ENCODE peak calls at places on chromosomes 2 and 18, in four cellular contexts. B is PC-3, K is mesenchymal stem cell, G is spleen. M is an unnamed sample.

GRCh38 chr18:71221405-71221804 is 932.6 kb downstream of the SOCS6 start:
- DNase-seq in B (no peak), K (no peak), G (no peak), M (no peak)

GRCh38 chr2:55159037-55159651 is 72.9 kb downstream of the CLHC1 start:
- DNase-seq in B (no peak), K (no peak), G (peak), M (no peak)

GRCh38 chr2:70956141-70956540 is 20.4 kb downstream of the ATP6V1B1 start:
- DNase-seq in B (no peak), K (no peak), G (no peak), M (no peak)

GRCh38 chr2:126792186-126792585 is 106.5 kb upstream of the TEX51 start:
- DNase-seq in B (no peak), K (no peak), G (peak), M (no peak)

GRCh38 chr2:203061346-203061745 is 46.7 kb downstream of the NBEAL1 start:
- DNase-seq in B (no peak), K (peak), G (no peak), M (no peak)

GRCh38 chr2:206784559-206785353 is 19.4 kb downstream of the FASTKD2 start:
- DNase-seq in B (peak), K (no peak), G (no peak), M (no peak)

GRCh38 chr18:76383636-76384035 is 111.4 kb downstream of the ZNF516 start:
- DNase-seq in B (no peak), K (no peak), G (no peak), M (no peak)

GRCh38 chr2:200966770-200967169 is 3.3 kb upstream of the ORC2 start:
- DNase-seq in B (peak), K (peak), G (no peak), M (no peak)

GRCh38 chr2:120720746-120721145 is 14.9 kb upstream of the GLI2 start:
- DNase-seq in B (no peak), K (no peak), G (peak), M (no peak)

GRCh38 chr2:230011617-230012016 is 57.1 kb downstream of the SLC16A14 start:
- DNase-seq in B (peak), K (peak), G (no peak), M (no peak)

GRCh38 chr2:29480423-29480822 is 365.2 kb downstream of the CLIP4 start:
- DNase-seq in B (no peak), K (no peak), G (no peak), M (no peak)

GRCh38 chr2:12032975-12033374 is 286.5 kb downstream of the LPIN1 start:
- DNase-seq in B (peak), K (peak), G (no peak), M (no peak)

GRCh38 chr2:102055346-102055975 is 63.7 kb downstream of the IL1R2 start:
- DNase-seq in B (no peak), K (peak), G (no peak), M (no peak)

GRCh38 chr18:73661457-73661856 is 486.2 kb downstream of the FBXO15 start:
- DNase-seq in B (peak), K (no peak), G (no peak), M (no peak)

GRCh38 chr2:190129421-190130199 is 67.1 kb upstream of the MSTN start:
- DNase-seq in B (no peak), K (peak), G (no peak), M (no peak)

GRCh38 chr2:220077488-220077887 is 450.1 kb downstream of the SLC4A3 start:
- DNase-seq in B (peak), K (peak), G (no peak), M (no peak)

GRCh38 chr2:28347596-28347995 is 45.1 kb upstream of the FOSL2 start:
- DNase-seq in B (no peak), K (no peak), G (peak), M (no peak)

GRCh38 chr2:197946562-197946961 is 142.2 kb downstream of the PLCL1 start:
- DNase-seq in B (peak), K (no peak), G (no peak), M (no peak)

GRCh38 chr2:106516864-106517263 is 29.7 kb downstream of the CD8B2 start:
- DNase-seq in B (no peak), K (no peak), G (no peak), M (no peak)

GRCh38 chr18:21115519-21116411 is 4.2 kb upstream of the ROCK1 start:
- DNase-seq in B (no peak), K (peak), G (no peak), M (no peak)

GRCh38 chr2:229553091-229553490 is 161.3 kb downstream of the DNER start:
- DNase-seq in B (peak), K (no peak), G (no peak), M (no peak)

GRCh38 chr2:69223759-69224494 is 163.1 kb downstream of the GFPT1 start:
- DNase-seq in B (peak), K (no peak), G (no peak), M (no peak)

GRCh38 chr2:179936654-179937053 is 70.4 kb downstream of the CWC22 start:
- DNase-seq in B (peak), K (peak), G (no peak), M (peak)

GRCh38 chr2:24613154-24613814 is 122.2 kb downstream of the NCOA1 start:
- DNase-seq in B (peak), K (peak), G (no peak), M (no peak)

GRCh38 chr2:102313025-102313424 is 1.7 kb downstream of the IL1RL1 start:
- DNase-seq in B (peak), K (peak), G (no peak), M (no peak)

GRCh38 chr18:48790226-48790863 is 160.4 kb downstream of the SMAD7 start:
- DNase-seq in B (no peak), K (no peak), G (peak), M (peak)

GRCh38 chr2:105646423-105647076 is 98.2 kb upstream of the NCK2 start:
- DNase-seq in B (no peak), K (no peak), G (no peak), M (no peak)

GRCh38 chr2:133434962-133435668 is 133.1 kb downstream of the NCKAP5 start:
- DNase-seq in B (peak), K (no peak), G (no peak), M (no peak)

GRCh38 chr2:11498126-11498473 is 32.1 kb upstream of the E2F6 start:
- DNase-seq in B (no peak), K (no peak), G (no peak), M (no peak)

GRCh38 chr2:169711751-169712509 is 17.7 kb downstream of the PHOSPHO2 start:
- DNase-seq in B (peak), K (no peak), G (no peak), M (no peak)

GRCh38 chr2:239544141-239544800 is 143.5 kb upstream of the HDAC4 start:
- DNase-seq in B (no peak), K (no peak), G (no peak), M (no peak)

GRCh38 chr2:217875138-217875537 is 127.7 kb downstream of the TNS1 start:
- DNase-seq in B (no peak), K (no peak), G (no peak), M (no peak)

GRCh38 chr2:48715956-48716355 is 39.6 kb downstream of the LHCGR start:
- DNase-seq in B (no peak), K (no peak), G (no peak), M (no peak)

GRCh38 chr2:14684516-14684915 is 52.0 kb downstream of the LRATD1 start:
- DNase-seq in B (peak), K (no peak), G (no peak), M (no peak)

GRCh38 chr2:3959372-3959771 is 256.0 kb downstream of the DCDC2C start:
- DNase-seq in B (peak), K (peak), G (no peak), M (no peak)

GRCh38 chr2:2260691-2261268 is 70.3 kb downstream of the MYT1L start:
- DNase-seq in B (no peak), K (no peak), G (no peak), M (no peak)

GRCh38 chr2:64654063-64654811 is 524 bp upstream of the SERTAD2 start:
- DNase-seq in B (peak), K (peak), G (peak), M (peak)

GRCh38 chr18:10059610-10060468 is 146.0 kb downstream of the VAPA start:
- DNase-seq in B (no peak), K (no peak), G (no peak), M (no peak)

DNA sequence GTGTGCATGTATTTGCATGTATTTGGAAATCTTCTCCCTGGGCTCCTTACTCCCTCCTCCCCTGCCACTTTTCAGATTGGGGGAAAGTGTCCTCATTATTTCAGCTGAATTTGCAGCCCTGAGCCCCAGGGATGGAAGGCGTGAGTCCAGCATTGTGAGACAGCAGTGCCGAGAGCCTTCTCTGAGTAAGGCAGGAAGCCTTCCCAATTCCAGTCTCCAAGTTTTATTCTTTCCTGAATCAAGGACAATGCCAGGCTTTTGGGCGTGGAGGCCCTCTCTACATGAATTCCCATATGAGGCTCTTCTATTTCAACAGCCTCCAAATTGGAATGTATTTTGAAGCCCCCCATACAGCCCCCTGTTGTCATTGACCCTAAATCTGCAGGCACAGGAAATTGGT is 163.5 kb downstream of the ACKR3 start:
- DNase-seq in B (no peak), K (no peak), G (no peak), M (no peak)
- H3K27ac ChIP-seq in B (no peak), K (no peak), G (no peak), M (peak)

GRCh38 chr2:33559336-33559735 is 39.8 kb downstream of the FAM98A start:
- DNase-seq in B (no peak), K (no peak), G (no peak), M (no peak)
- H3K27ac ChIP-seq in B (no peak), K (no peak), G (no peak), M (no peak)

GRCh38 chr18:22613788-22614187 is 196.1 kb upstream of the CTAGE1 start:
- DNase-seq in B (no peak), K (peak), G (no peak), M (no peak)
- H3K27ac ChIP-seq in B (no peak), K (no peak), G (no peak), M (no peak)

GRCh38 chr2:8253781-8254180 is 428.1 kb upstream of the ID2 start:
- DNase-seq in B (no peak), K (no peak), G (no peak), M (no peak)

GRCh38 chr2:8255448-8255800 is 426.4 kb upstream of the ID2 start:
- DNase-seq in B (no peak), K (peak), G (no peak), M (no peak)

GRCh38 chr2:8251291-8251690 is 430.6 kb upstream of the ID2 start:
- DNase-seq in B (no peak), K (no peak), G (no peak), M (no peak)

GRCh38 chr2:8254791-8255447 is 426.9 kb upstream of the ID2 start:
- DNase-seq in B (no peak), K (no peak), G (no peak), M (no peak)

GRCh38 chr2:8252997-8253694 is 428.7 kb upstream of the ID2 start:
- DNase-seq in B (no peak), K (no peak), G (no peak), M (no peak)
- H3K27ac ChIP-seq in B (no peak), K (no peak), G (no peak), M (no peak)

GRCh38 chr2:223055140-223055539 is 3.1 kb downstream of the KCNE4 start:
- DNase-seq in B (no peak), K (peak), G (no peak), M (no peak)
- H3K27ac ChIP-seq in B (no peak), K (no peak), G (peak), M (no peak)

GRCh38 chr2:163417596-163418337 is 318.0 kb downstream of the FIGN start:
- DNase-seq in B (no peak), K (no peak), G (no peak), M (no peak)
- H3K27ac ChIP-seq in B (no peak), K (no peak), G (peak), M (no peak)

GRCh38 chr2:216775043-216775453 is 79.7 kb upstream of the IGFBP5 start:
- DNase-seq in B (peak), K (peak), G (no peak), M (no peak)
- H3K27ac ChIP-seq in B (no peak), K (peak), G (no peak), M (no peak)

M was measured in right lobe of liver.